ENCODE peak calls at places on chromosome 18, in six cellular contexts. P is upper lobe of left lung, B is K562, H is A549, J is HepG2, K is GM12878. R is an unnamed sample. For H3K4me1, the result is how much of the 10 kb centered on the place peaks cover.

GRCh38 chr18:67301592-67301991 is 214.9 kb downstream of the DSEL start:
- ATAC-seq in P (no peak), B (no peak), H (no peak), J (no peak), K (no peak), R (no peak)

GRCh38 chr18:5969355-5970003 is 74.2 kb upstream of the TMEM200C start:
- ATAC-seq in P (no peak), B (no peak), H (no peak), J (peak), K (no peak), R (no peak)

GRCh38 chr18:58438161-58438983 is 190.5 kb downstream of the ALPK2 start:
- ATAC-seq in P (peak), B (no peak), H (no peak), J (no peak), K (peak), R (no peak)

GRCh38 chr18:12066910-12067511 is 26.6 kb upstream of the ANKRD62 start:
- ATAC-seq in P (no peak), B (peak), H (no peak), J (no peak), K (no peak), R (no peak)

GRCh38 chr18:12890500-12890899 is 6.5 kb upstream of the PTPN2 start:
- ATAC-seq in P (no peak), B (peak), H (peak), J (peak), K (peak), R (no peak)

GRCh38 chr18:32122039-32122438 is 30.4 kb downstream of the RNF138 start:
- ATAC-seq in P (no peak), B (peak), H (no peak), J (peak), K (no peak), R (no peak)

GRCh38 chr18:48753741-48754140 is 197.0 kb downstream of the SMAD7 start:
- ATAC-seq in P (no peak), B (no peak), H (no peak), J (no peak), K (no peak), R (no peak)

GRCh38 chr18:2717407-2717806 is 61.9 kb downstream of the SMCHD1 start:
- ATAC-seq in P (no peak), B (no peak), H (no peak), J (peak), K (no peak), R (no peak)

GRCh38 chr18:26549486-26550435 is 1.4 kb upstream of the KCTD1 start:
- ATAC-seq in P (peak), B (no peak), H (peak), J (peak), K (peak), R (peak)

DNA sequence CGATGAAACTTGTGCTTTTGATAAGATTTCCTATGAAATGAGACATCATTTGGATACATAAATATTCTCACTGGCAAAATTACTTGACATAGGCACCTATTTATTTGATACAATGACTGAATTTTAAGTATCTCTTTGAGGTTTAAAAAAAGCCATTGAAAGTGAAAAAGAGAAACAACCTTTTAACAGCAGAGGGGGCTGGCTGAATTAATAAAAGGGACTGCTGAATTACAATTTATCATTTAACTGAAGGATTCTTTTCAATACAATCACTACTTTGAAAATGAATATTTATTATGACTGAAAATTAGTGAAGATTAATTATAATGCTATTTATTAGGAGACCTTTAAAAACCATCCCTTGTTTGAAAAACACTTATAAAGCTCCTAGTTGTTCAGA is 335.3 kb downstream of the DLGAP1 start:
- ATAC-seq in P (no peak), B (no peak), H (no peak), J (no peak), K (no peak), R (no peak)
- H3K4me1 ChIP-seq in P (under half), B (under half), H (under half), J (under half), K (under half), R (under half)

GRCh38 chr18:78125497-78125896 is 854.1 kb upstream of the SALL3 start:
- ATAC-seq in P (no peak), B (no peak), H (no peak), J (no peak), K (no peak), R (no peak)
- TF ChIP-seq CTCF in P (no peak), B (no peak), H (no peak), J (no peak), K (no peak), R (no peak)

DNA sequence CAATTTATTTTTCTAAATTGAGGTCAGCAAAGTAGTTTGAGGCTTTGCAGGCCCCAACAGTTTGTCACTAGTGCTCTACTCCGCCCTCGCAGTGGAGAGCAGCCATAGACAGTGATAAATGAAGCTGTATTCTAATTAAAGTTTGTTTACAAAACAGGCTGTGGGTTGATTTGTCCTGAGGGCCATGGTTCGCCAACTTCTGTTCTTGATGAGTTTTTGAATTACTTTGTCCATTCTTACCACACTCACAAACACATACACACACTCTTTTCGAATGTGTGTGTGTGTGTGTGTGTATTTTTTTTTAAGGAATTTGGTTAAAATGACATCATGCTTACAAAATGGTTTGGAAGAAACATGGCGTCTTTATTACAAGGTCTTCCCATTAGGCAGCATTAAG is 68.6 kb downstream of the MTCL1 start:
- ATAC-seq in P (no peak), B (peak), H (no peak), J (no peak), K (no peak), R (no peak)
- TF ChIP-seq EP300 in P (no peak), B (no peak), H (no peak), J (no peak), K (no peak), R (peak)

DNA sequence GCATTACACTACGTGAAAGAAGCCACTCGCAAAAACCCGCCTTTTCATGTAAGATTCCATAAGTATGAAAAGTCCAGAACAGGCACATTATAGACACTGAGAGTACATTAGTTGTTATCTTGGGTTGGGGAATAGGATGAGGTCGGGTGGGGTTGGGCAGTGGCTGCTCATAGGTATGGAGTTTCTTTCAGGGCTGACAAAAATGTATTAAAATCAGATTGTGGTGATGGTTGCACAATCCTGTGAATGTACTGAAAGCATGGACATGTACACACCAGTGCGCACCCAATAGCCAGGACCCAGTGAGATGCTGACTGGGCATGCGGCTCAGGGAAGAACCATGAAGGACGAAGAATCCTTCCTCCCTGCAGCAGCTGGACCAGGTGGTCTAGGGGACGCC is 50.3 kb downstream of the MBP start:
- ATAC-seq in P (no peak), B (no peak), H (no peak), J (no peak), K (no peak), R (no peak)
- H3K4me1 ChIP-seq in P (half or more), B (under half), H (under half), J (under half), K (under half), R (under half)

GRCh38 chr18:49899647-49900330 is 86.5 kb upstream of the ACAA2 start:
- ATAC-seq in P (no peak), B (no peak), H (no peak), J (peak), K (no peak), R (no peak)
- TF ChIP-seq CTCF in P (no peak), B (no peak), H (no peak), J (peak), K (no peak), R (no peak)